ENCODE peak calls at places on chromosomes 3 and 15, in six cellular contexts. O, Y, D, C, A and K are unnamed samples.

GRCh38 chr15:101613130-101614000 is 38.8 kb downstream of the TM2D3 start:
- DNase-seq in O (peak), Y (peak), D (peak), C (no peak), A (peak), K (peak)

GRCh38 chr3:78941587-78941986 is 826.2 kb downstream of the ROBO1 start:
- DNase-seq in O (peak), Y (no peak), D (peak), C (peak), A (no peak), K (no peak)

GRCh38 chr3:115702598-115702997 is 79.3 kb downstream of the GAP43 start:
- DNase-seq in O (no peak), Y (no peak), D (no peak), C (no peak), A (no peak), K (no peak)

GRCh38 chr3:60841355-60841754 is 409.9 kb downstream of the FHIT start:
- DNase-seq in O (peak), Y (no peak), D (peak), C (no peak), A (no peak), K (no peak)

GRCh38 chr3:156781310-156782230 is 44.6 kb upstream of the LEKR1 start:
- DNase-seq in O (no peak), Y (no peak), D (peak), C (no peak), A (no peak), K (no peak)

GRCh38 chr3:72165337-72165736 is 380.4 kb upstream of the PROK2 start:
- DNase-seq in O (no peak), Y (no peak), D (peak), C (no peak), A (no peak), K (no peak)

GRCh38 chr3:170058127-170058526 is 20.3 kb downstream of the GPR160 start:
- DNase-seq in O (no peak), Y (no peak), D (no peak), C (no peak), A (no peak), K (no peak)

GRCh38 chr3:86948840-86949239 is 42.1 kb downstream of the VGLL3 start:
- DNase-seq in O (peak), Y (no peak), D (peak), C (no peak), A (no peak), K (no peak)

GRCh38 chr3:172980849-172981248 is 160.2 kb downstream of the SPATA16 start:
- DNase-seq in O (peak), Y (no peak), D (no peak), C (no peak), A (no peak), K (no peak)

GRCh38 chr15:76973362-76973743 is 21.6 kb upstream of the PSTPIP1 start:
- DNase-seq in O (peak), Y (peak), D (peak), C (no peak), A (peak), K (peak)

GRCh38 chr3:4313606-4314308 is 10.6 kb downstream of the SETMAR start:
- DNase-seq in O (no peak), Y (no peak), D (no peak), C (no peak), A (no peak), K (no peak)

GRCh38 chr3:99909714-99910508 is 92.2 kb downstream of the CMSS1 start:
- DNase-seq in O (peak), Y (no peak), D (peak), C (no peak), A (no peak), K (no peak)

GRCh38 chr3:111803123-111803593 is 55.9 kb upstream of the PHLDB2 start:
- DNase-seq in O (peak), Y (peak), D (peak), C (peak), A (peak), K (peak)

GRCh38 chr3:62201438-62202035 is 171.8 kb downstream of the FEZF2 start:
- DNase-seq in O (peak), Y (no peak), D (peak), C (no peak), A (no peak), K (no peak)

GRCh38 chr15:61327019-61327631 is 98.0 kb upstream of the RORA start:
- DNase-seq in O (no peak), Y (no peak), D (peak), C (no peak), A (no peak), K (no peak)

DNA sequence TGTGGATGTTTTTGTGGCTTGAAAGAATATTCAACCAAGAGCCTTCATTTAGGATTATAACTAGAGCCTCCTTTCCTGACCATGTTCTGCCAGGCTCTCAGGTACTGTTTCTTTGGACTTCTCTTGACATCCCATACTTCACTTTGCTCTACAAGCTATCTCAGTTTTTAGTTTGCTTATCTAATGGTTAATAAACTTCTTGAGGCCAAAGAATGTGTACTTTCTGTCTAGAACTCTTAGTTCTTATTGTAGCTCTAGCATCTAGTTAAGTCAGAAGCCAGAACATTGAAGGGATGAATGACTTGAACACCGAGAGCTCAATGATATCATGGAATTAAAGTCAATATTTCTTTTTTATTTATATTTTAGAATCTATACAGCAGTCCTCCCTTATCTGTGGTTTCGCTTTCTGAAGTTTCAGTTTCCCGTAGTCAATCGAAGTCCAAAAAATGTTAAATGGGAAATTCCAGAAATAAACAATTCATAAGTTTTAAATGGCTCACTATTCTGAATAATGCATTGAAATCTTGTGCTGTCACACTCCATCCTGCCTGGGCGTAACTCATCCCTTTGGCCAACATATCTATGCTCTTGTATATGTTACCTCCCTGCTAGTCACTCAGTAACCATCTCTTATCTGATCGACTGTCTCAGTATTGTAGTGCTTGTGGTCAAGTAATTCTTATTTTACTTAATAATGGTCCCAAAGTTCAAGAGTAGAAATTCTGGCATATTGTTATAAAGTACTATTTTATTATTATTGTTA is 368.6 kb upstream of the RBMS3 start:
- DNase-seq in O (peak), Y (no peak), D (no peak), C (no peak), A (no peak), K (no peak)
- H3K4me3 ChIP-seq in O (peak), Y (no peak), D (no peak), C (peak), A (no peak), K (no peak)

GRCh38 chr15:90188914-90189748 is 12.0 kb upstream of the SEMA4B start:
- DNase-seq in O (no peak), Y (no peak), D (no peak), C (no peak), A (no peak), K (no peak)

GRCh38 chr15:90184786-90185704 is 16.1 kb upstream of the SEMA4B start:
- DNase-seq in O (no peak), Y (peak), D (no peak), C (no peak), A (peak), K (peak)

GRCh38 chr15:90184119-90184785 is 16.9 kb upstream of the SEMA4B start:
- DNase-seq in O (peak), Y (peak), D (peak), C (no peak), A (peak), K (peak)

GRCh38 chr15:90189781-90190467 is 11.2 kb upstream of the SEMA4B start:
- DNase-seq in O (no peak), Y (no peak), D (no peak), C (no peak), A (no peak), K (no peak)

DNA sequence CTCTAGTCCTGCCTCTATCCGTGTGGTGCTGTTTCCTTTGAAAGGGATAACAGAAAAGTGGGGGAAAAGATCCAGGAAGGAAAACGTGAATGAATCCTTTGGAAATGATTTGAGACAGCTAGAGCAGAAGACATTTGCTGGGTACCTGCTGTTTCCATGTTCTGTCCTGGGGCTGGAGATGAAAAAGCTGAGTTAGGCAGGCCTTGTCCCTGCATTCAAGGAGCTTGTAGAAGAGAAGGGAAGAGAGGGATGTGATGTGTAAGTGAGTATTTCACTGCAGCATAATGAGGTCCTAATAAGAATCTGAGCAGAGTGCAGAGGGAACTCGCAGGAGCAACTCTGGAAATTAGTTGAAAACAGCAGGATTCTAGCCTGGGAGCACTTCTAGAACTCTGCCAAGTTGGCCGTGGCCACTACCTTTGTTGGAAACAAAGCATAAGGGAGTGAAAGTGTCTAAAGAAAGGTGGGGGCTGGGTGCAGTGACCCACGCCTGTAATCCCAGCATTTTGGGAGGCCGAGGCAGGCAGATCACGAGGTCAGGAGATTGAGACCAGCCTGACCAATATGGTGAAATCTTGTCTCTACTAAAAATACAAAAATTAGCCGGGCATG is 13.8 kb upstream of the SEMA4B start:
- DNase-seq in O (no peak), Y (no peak), D (no peak), C (no peak), A (no peak), K (no peak)
- H3K4me3 ChIP-seq in O (no peak), Y (no peak), D (no peak), C (no peak), A (no peak), K (no peak)

DNA sequence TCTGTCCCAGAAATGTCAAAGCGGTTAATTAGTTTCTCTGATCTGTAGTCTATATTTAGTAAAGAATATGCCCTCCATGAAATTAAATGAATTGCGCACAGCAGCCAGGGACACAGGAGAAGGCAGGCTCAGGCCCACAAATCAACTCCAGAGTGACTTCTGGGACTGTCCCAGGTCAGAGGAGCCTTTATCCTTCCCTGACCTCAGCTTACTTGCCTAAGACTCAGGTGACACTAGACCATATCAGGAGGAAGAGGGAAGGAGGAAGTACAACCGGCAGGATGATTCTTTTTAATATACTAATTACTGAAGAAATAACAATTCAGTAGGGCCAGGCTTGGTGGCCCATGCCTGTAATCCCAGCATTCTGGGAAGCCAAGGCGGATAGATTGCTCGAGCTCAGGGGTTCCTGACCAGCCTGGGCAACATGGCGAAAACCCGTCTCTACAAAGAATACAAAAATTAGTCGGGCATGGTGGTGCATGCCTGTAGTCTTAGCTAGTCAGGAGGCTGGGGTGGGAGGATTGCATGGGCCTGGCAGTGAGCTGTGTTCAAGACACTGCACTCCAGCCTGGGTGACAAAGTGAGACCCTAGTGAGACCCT is 1.8 kb upstream of the GPR15 start:
- DNase-seq in O (no peak), Y (no peak), D (no peak), C (no peak), A (no peak), K (no peak)
- H3K4me3 ChIP-seq in O (no peak), Y (no peak), D (no peak), C (no peak), A (no peak), K (no peak)

GRCh38 chr3:194481103-194481502 is 5.7 kb downstream of the ATP13A3 start:
- DNase-seq in O (peak), Y (no peak), D (peak), C (no peak), A (no peak), K (no peak)
- H3K4me3 ChIP-seq in O (no peak), Y (no peak), D (no peak), C (no peak), A (no peak), K (no peak)

DNA sequence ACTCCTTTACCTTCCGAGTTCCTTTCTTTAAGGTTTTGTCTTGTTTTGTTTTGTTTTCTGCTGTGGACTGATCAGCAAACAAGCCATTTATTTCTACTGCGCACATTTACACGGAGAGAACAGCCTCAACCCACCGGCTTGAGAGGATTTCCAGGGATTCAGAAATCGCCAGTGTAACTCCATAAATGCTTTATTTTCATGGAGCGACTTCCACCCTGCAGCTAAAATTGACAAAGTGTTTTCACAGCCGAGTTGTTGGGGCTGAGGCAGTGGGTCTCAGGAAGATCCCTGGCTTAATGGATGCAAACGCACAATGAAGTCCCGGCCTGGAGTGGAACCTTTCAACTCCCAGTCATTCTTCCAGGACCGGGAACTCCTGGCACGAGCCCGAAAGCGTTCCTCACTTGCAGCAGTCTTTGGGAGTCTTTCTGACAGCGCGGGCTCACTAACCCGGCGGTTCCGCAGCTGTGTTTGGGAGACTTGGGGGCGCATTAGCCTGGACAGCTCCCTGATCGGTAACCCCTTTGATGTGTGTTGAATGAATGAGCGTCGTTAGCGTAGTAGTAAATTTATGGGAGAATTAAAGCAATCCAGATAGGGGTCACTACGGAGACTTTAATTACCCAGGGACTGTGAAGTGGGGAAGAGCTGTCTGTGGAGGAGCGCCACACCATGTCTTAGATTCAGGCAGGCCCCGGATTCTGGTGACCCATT is 785 bp upstream of the MYRIP start:
- DNase-seq in O (no peak), Y (peak), D (peak), C (no peak), A (peak), K (no peak)
- H3K4me3 ChIP-seq in O (no peak), Y (no peak), D (no peak), C (no peak), A (peak), K (peak)

GRCh38 chr3:187735837-187736236 is 9.4 kb downstream of the BCL6 start:
- DNase-seq in O (no peak), Y (no peak), D (no peak), C (no peak), A (no peak), K (no peak)

GRCh38 chr3:187737401-187738088 is 7.7 kb downstream of the BCL6 start:
- DNase-seq in O (peak), Y (peak), D (peak), C (no peak), A (peak), K (peak)

GRCh38 chr3:187735383-187735782 is 9.9 kb downstream of the BCL6 start:
- DNase-seq in O (peak), Y (no peak), D (no peak), C (no peak), A (no peak), K (no peak)

GRCh38 chr3:187738089-187738399 is 7.2 kb downstream of the BCL6 start:
- DNase-seq in O (no peak), Y (no peak), D (no peak), C (no peak), A (no peak), K (no peak)

GRCh38 chr3:187736418-187736871 is 8.8 kb downstream of the BCL6 start:
- DNase-seq in O (peak), Y (no peak), D (peak), C (no peak), A (peak), K (peak)
- H3K4me3 ChIP-seq in O (no peak), Y (no peak), D (no peak), C (no peak), A (peak), K (peak)

GRCh38 chr3:178059124-178059523 is 477.1 kb upstream of the KCNMB2 start:
- DNase-seq in O (peak), Y (no peak), D (peak), C (no peak), A (no peak), K (no peak)

GRCh38 chr3:178062126-178062525 is 474.1 kb upstream of the KCNMB2 start:
- DNase-seq in O (no peak), Y (no peak), D (no peak), C (no peak), A (no peak), K (no peak)

GRCh38 chr3:178058629-178059028 is 477.6 kb upstream of the KCNMB2 start:
- DNase-seq in O (peak), Y (no peak), D (no peak), C (no peak), A (no peak), K (no peak)

GRCh38 chr3:178060406-178060805 is 475.8 kb upstream of the KCNMB2 start:
- DNase-seq in O (peak), Y (no peak), D (peak), C (peak), A (no peak), K (no peak)

GRCh38 chr3:178059836-178060235 is 476.4 kb upstream of the KCNMB2 start:
- DNase-seq in O (no peak), Y (no peak), D (peak), C (no peak), A (no peak), K (no peak)
- H3K4me3 ChIP-seq in O (no peak), Y (no peak), D (no peak), C (no peak), A (no peak), K (no peak)

GRCh38 chr3:129441215-129441614 is 1.2 kb downstream of the IFT122 start:
- DNase-seq in O (peak), Y (no peak), D (no peak), C (no peak), A (no peak), K (no peak)
- H3K4me3 ChIP-seq in O (peak), Y (no peak), D (peak), C (peak), A (peak), K (peak)

GRCh38 chr3:194130807-194131589 is 5.0 kb upstream of the HES1 start:
- DNase-seq in O (no peak), Y (peak), D (no peak), C (no peak), A (peak), K (no peak)
- H3K4me3 ChIP-seq in O (no peak), Y (no peak), D (no peak), C (no peak), A (no peak), K (no peak)

DNA sequence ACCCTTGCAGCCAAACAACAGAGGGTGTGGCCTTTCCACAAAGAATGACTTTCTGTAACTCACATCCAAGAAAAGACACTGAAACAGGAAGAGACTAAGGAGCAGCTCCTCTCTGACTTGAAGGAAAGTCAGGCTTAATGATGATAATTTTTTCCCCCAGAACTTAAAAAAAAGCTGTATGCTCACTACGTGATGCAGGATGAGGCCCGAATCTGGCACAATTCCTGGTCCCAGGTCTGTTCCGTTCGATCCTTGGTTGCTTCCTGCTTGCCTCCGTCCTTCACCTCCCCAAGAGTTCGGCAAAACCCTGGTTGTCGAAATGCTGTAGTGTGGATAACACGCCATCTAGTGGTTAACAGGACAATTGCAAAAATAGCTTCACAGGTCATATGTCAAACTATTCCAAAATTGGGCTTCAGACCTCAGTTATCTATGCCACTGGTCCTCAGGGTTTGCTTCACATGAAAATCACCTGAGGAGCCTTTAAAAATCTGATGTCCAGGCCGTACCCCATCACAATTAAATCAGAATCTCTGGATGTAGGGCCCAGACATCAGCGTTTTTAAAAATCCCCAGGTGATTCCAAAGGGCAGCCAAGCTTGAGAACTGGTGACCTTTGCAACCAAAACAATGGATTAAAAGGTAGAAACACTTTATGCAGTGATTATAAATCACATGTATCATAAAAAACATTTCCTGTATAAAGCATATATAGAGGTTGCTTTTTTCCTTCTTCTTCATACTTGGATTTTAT is 28.1 kb upstream of the SYNM start:
- DNase-seq in O (peak), Y (peak), D (peak), C (peak), A (peak), K (peak)
- H3K4me3 ChIP-seq in O (peak), Y (no peak), D (peak), C (peak), A (peak), K (no peak)